ENCODE peak calls at places on chromosome 19, in six cellular contexts. R is thyroid gland, E is kidney epithelial cell, P is IMR-90, C is heart right ventricle, O is lower leg skin. M is an unnamed sample.

GRCh38 chr19:39677931-39678889 is 22.5 kb downstream of the LGALS16 start:
- DNase-seq in E (no peak), O (no peak), R (peak), P (peak), C (no peak), M (no peak)

GRCh38 chr19:18672606-18673337 is 10.7 kb upstream of the CRTC1 start:
- DNase-seq in R (peak), P (peak), O (no peak), C (no peak), E (no peak), M (no peak)

GRCh38 chr19:54707932-54708331 is 16.3 kb upstream of the KIR3DL3 start:
- DNase-seq in E (no peak), P (no peak), R (no peak), O (no peak), C (no peak), M (no peak)

GRCh38 chr19:58261968-58262921 is 16.5 kb upstream of the ZNF8 start:
- DNase-seq in E (no peak), R (no peak), O (no peak), P (no peak), C (no peak), M (no peak)

GRCh38 chr19:52494518-52494917 is 33.0 kb upstream of the ZNF808 start:
- DNase-seq in O (no peak), R (no peak), P (peak), C (no peak), E (no peak), M (no peak)

GRCh38 chr19:2097330-2098327 is 914 bp downstream of the IZUMO4 start:
- DNase-seq in O (no peak), P (no peak), C (no peak), E (no peak), R (no peak), M (no peak)

GRCh38 chr19:57905258-57905657 is 11.1 kb downstream of the ZNF417 start:
- DNase-seq in P (no peak), O (no peak), R (no peak), E (no peak), C (no peak), M (no peak)

GRCh38 chr19:58581227-58582141 is 8.3 kb upstream of the MZF1 start:
- DNase-seq in R (peak), E (no peak), O (peak), P (peak), C (peak), M (no peak)

GRCh38 chr19:55454787-55455243 is 6.6 kb downstream of the ISOC2 start:
- DNase-seq in O (no peak), C (peak), E (no peak), P (peak), R (no peak), M (no peak)

GRCh38 chr19:54415901-54416621 is 797 bp downstream of the TTYH1 start:
- DNase-seq in C (no peak), P (no peak), O (no peak), E (no peak), R (no peak), M (no peak)

GRCh38 chr19:17610384-17610783 is 54.9 kb downstream of the COLGALT1 start:
- DNase-seq in E (no peak), P (peak), O (no peak), C (no peak), R (no peak), M (no peak)

GRCh38 chr19:10420444-10421239 is at the start of gene PDE4A:
- DNase-seq in O (no peak), R (no peak), P (no peak), E (no peak), C (no peak), M (no peak)
- H3K4me3 ChIP-seq in O (no peak), R (no peak), P (peak), E (peak), C (peak), M (peak)

GRCh38 chr19:11984986-11985385 is 20.1 kb downstream of the ZNF763 start:
- DNase-seq in R (no peak), O (no peak), P (no peak), E (no peak), C (no peak), M (no peak)
- TF ChIP-seq CTCF in R (no peak), O (no peak), P (no peak), E (no peak), C (no peak), M (peak)

GRCh38 chr19:30371960-30372824 is at the start of gene ZNF536:
- DNase-seq in R (no peak), C (no peak), O (no peak), P (no peak), E (no peak), M (no peak)
- H3K4me3 ChIP-seq in R (no peak), C (no peak), O (no peak), P (no peak), E (no peak), M (no peak)

GRCh38 chr19:8392017-8392591 is 1.9 kb downstream of the RAB11B start:
- DNase-seq in O (no peak), E (no peak), R (peak), C (peak), P (no peak), M (no peak)
- TF ChIP-seq CTCF in O (no peak), E (no peak), R (no peak), C (no peak), P (no peak), M (no peak)

DNA sequence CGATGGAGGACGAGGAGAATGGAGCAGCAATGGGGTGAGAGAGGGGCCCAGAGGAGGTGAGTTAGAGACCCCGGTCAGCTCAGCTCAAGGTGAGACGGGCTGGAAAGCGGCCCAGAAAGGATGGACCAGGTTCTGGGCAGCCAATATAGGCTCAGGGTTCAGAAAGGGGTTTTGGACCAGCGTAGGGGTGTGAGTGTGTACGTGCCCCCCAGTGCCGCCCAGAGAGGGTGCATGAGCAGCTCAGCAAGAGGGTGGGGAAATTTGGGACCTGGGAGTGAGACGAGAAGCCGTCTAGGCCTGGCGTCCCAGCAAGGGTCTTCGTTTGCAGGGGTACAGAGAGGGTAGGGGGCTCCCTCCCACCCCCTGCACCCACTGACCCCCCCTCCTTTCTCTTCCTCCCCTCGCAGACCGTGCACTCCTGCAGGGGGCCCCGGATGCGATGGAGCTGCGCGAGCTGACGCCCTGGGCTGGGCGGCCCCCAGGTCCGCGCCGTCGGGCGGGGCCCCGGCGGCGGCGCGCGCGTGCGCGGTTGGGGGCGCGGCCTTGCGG is 12.1 kb downstream of the FUT6 start:
- DNase-seq in R (no peak), O (no peak), E (no peak), C (no peak), P (no peak), M (no peak)
- H3K4me3 ChIP-seq in R (no peak), O (peak), E (peak), C (peak), P (peak), M (peak)

DNA sequence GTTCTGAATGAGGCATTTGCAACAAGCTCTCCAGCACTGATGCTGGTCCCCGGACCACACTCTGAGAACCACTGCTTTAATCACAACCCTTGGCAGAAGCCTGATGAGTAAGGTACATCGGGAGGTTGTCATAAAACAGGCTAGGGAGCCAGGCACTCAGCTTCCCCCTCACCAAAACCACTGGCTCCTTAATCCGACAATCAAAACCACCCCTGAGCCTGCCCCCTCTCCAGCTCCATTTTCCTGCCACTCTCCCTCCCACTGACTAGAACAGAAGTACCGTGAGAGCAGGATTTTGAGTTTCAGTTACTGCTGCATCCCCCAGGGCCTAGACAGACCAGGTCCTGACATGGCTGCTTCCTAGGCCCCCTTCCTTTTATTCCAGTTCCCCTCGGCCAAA is 7.2 kb downstream of the GSK3A start:
- DNase-seq in P (no peak), R (no peak), C (no peak), O (no peak), E (no peak), M (no peak)
- TF ChIP-seq CTCF in P (no peak), R (no peak), C (no peak), O (no peak), E (no peak), M (no peak)

DNA sequence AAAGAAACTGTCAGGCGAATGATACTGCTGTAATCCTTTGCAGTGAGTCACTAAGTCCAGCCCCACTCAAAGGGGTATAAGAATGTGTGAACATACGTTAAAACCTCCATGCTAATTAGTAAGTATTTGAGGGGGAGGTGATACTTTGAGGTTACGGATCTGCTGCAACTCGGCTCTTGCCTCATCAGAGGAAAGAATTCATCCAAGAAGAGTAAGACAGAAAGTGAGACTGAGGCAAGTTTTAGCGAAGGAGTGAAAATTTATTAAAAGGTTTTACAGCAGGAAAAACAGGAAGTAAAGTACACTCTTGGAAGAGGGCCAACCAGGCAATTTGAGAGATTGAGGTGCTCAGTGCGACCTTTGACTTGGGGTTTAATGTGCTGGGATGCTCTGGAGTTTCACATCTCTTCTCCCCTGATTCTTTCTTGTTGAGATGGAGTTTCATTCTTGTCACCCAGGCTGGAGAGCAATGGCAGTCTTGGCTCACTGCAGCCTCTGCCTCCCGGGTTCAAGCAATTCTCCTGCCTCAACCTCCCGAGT is 9.8 kb downstream of the CLEC4M start:
- DNase-seq in E (no peak), P (no peak), R (no peak), O (no peak), C (no peak), M (no peak)
- H3K4me3 ChIP-seq in E (no peak), P (no peak), R (no peak), O (no peak), C (no peak), M (no peak)

M was measured in epithelial cell of proximal tubule.